ENCODE peak calls at places on chromosome 13, in seven cellular contexts. H is body of pancreas; D is NCI-H748 treated with DMSO at 0.1 percent for 48 hours; O is stimulated activated CD8-positive, alpha-beta memory T cell treated with anti-CD3 and anti-CD28 coated beads, Interleukin-15, amount 100 ng/mL, for 1 hour; Y is PC-9; U is cardiac muscle cell; P is COR-L47. T is an unnamed sample.
A peak's percentile ranks its signal among the peaks of the same experiment; 100 is the strongest.

GRCh38 chr13:113491418-113491883 is 940 bp upstream of the DCUN1D2 start:
- DNase-seq in H (peak; percentile 47), D (peak; percentile 11), O (no peak), Y (no peak), U (peak; percentile 23), P (peak; percentile 34), T (no peak)

GRCh38 chr13:93254775-93255174 is 28.2 kb downstream of the GPC6 start:
- DNase-seq in H (no peak), D (no peak), O (no peak), Y (no peak), U (no peak), P (no peak), T (no peak)

GRCh38 chr13:51638497-51638871 is 54.2 kb downstream of the WDFY2 start:
- DNase-seq in H (no peak), D (no peak), O (no peak), Y (no peak), U (peak; percentile 27), P (no peak), T (no peak)

GRCh38 chr13:107348471-107348870 is 780.5 kb upstream of the ARGLU1 start:
- DNase-seq in H (no peak), D (no peak), O (no peak), Y (no peak), U (peak; percentile 56), P (no peak), T (no peak)

GRCh38 chr13:38394777-38395504 is 45.3 kb downstream of the UFM1 start:
- DNase-seq in H (no peak), D (peak; percentile 15), O (no peak), Y (peak; percentile 43), U (no peak), P (no peak), T (no peak)

GRCh38 chr13:110336681-110337080 is 29.6 kb downstream of the COL4A2 start:
- DNase-seq in H (no peak), D (no peak), O (no peak), Y (no peak), U (no peak), P (no peak), T (no peak)

GRCh38 chr13:45184693-45185092 is 16.2 kb downstream of the KCTD4 start:
- DNase-seq in H (no peak), D (no peak), O (no peak), Y (no peak), U (no peak), P (no peak), T (no peak)

GRCh38 chr13:39688699-39689405 is 33.4 kb downstream of the COG6 start:
- DNase-seq in H (no peak), D (no peak), O (no peak), Y (no peak), U (peak; percentile 52), P (no peak), T (no peak)

GRCh38 chr13:40565282-40566148 is 100.9 kb downstream of the FOXO1 start:
- DNase-seq in H (no peak), D (no peak), O (no peak), Y (no peak), U (no peak), P (no peak), T (no peak)

GRCh38 chr13:35761440-35762252 is 285.2 kb upstream of the MAB21L1 start:
- DNase-seq in H (no peak), D (no peak), O (no peak), Y (no peak), U (no peak), P (no peak), T (no peak)

GRCh38 chr13:72536668-72537399 is 190.6 kb downstream of the MZT1 start:
- DNase-seq in H (peak; percentile 16), D (no peak), O (no peak), Y (no peak), U (peak; percentile 2), P (no peak), T (peak; percentile 84)

GRCh38 chr13:19062801-19063200 is 118.8 kb downstream of the TUBA3C start:
- DNase-seq in H (no peak), D (no peak), O (no peak), Y (no peak), U (no peak), P (no peak), T (no peak)

GRCh38 chr13:63184693-63185092 is 1769.0 kb upstream of the PCDH20 start:
- DNase-seq in H (no peak), D (no peak), O (no peak), Y (no peak), U (peak; percentile 48), P (no peak), T (no peak)

GRCh38 chr13:102846261-102847015 is 606 bp downstream of the ERCC5 start:
- DNase-seq in H (peak; percentile 41), D (peak; percentile 36), O (peak; percentile 17), Y (peak; percentile 39), U (peak; percentile 49), P (no peak), T (peak; percentile 50)

GRCh38 chr13:50208826-50209335 is 193.6 kb downstream of the KCNRG start:
- DNase-seq in H (peak; percentile 15), D (no peak), O (no peak), Y (no peak), U (peak; percentile 92), P (no peak), T (peak; percentile 16)

GRCh38 chr13:33281951-33282595 is 3.5 kb downstream of the STARD13 start:
- DNase-seq in H (no peak), D (no peak), O (no peak), Y (no peak), U (no peak), P (no peak), T (no peak)

GRCh38 chr13:98187862-98188261 is 10.8 kb upstream of the RNF113B start:
- DNase-seq in H (no peak), D (no peak), O (no peak), Y (no peak), U (no peak), P (no peak), T (no peak)

GRCh38 chr13:76707360-76707759 is 178.8 kb downstream of the KCTD12 start:
- DNase-seq in H (no peak), D (no peak), O (no peak), Y (no peak), U (peak; percentile 54), P (no peak), T (no peak)

GRCh38 chr13:98507060-98507797 is 69.7 kb downstream of the STK24 start:
- DNase-seq in H (peak; percentile 78), D (peak; percentile 62), O (no peak), Y (peak; percentile 93), U (peak; percentile 77), P (peak; percentile 79), T (peak; percentile 79)

GRCh38 chr13:48431987-48432615 is 19.2 kb upstream of the LPAR6 start:
- DNase-seq in H (no peak), D (no peak), O (no peak), Y (no peak), U (peak; percentile 54), P (no peak), T (no peak)

GRCh38 chr13:74168263-74168675 is 34.1 kb upstream of the KLF12 start:
- DNase-seq in H (peak; percentile 15), D (no peak), O (no peak), Y (no peak), U (no peak), P (no peak), T (no peak)

GRCh38 chr13:76223565-76223964 is 587.4 kb downstream of the LMO7 start:
- DNase-seq in H (no peak), D (no peak), O (no peak), Y (no peak), U (peak; percentile 5), P (no peak), T (no peak)

GRCh38 chr13:95326695-95327094 is 25.4 kb upstream of the ABCC4 start:
- DNase-seq in H (no peak), D (no peak), O (no peak), Y (no peak), U (no peak), P (no peak), T (no peak)

GRCh38 chr13:41137951-41138350 is 5.3 kb upstream of the KBTBD6 start:
- DNase-seq in H (no peak), D (no peak), O (no peak), Y (no peak), U (peak; percentile 16), P (no peak), T (no peak)

GRCh38 chr13:32426981-32427851 is 714 bp downstream of the N4BP2L1 start:
- DNase-seq in H (peak; percentile 82), D (peak; percentile 73), O (no peak), Y (no peak), U (peak; percentile 22), P (peak; percentile 74), T (peak; percentile 64)

GRCh38 chr13:41352935-41353801 is 42.1 kb downstream of the NAA16 start:
- DNase-seq in H (peak; percentile 24), D (no peak), O (peak; percentile 31), Y (peak; percentile 53), U (peak; percentile 67), P (peak; percentile 12), T (peak; percentile 68)

GRCh38 chr13:32645854-32646253 is 59.6 kb downstream of the PDS5B start:
- DNase-seq in H (no peak), D (no peak), O (no peak), Y (no peak), U (no peak), P (no peak), T (no peak)

GRCh38 chr13:43205421-43205820 is 182.0 kb downstream of the DNAJC15 start:
- DNase-seq in H (no peak), D (no peak), O (no peak), Y (no peak), U (no peak), P (no peak), T (no peak)

GRCh38 chr13:23941216-23941615 is 43.9 kb upstream of the C1QTNF9B start:
- DNase-seq in H (no peak), D (no peak), O (no peak), Y (no peak), U (no peak), P (no peak), T (no peak)

GRCh38 chr13:79187917-79188699 is 217.9 kb downstream of the RBM26 start:
- DNase-seq in H (no peak), D (peak; percentile 8), O (no peak), Y (no peak), U (no peak), P (no peak), T (no peak)

GRCh38 chr13:47036291-47037008 is 139.6 kb upstream of the HTR2A start:
- DNase-seq in H (peak; percentile 5), D (no peak), O (no peak), Y (no peak), U (no peak), P (no peak), T (no peak)

GRCh38 chr13:29551214-29551613 is 44.3 kb downstream of the SLC7A1 start:
- DNase-seq in H (no peak), D (no peak), O (no peak), Y (no peak), U (no peak), P (no peak), T (no peak)

GRCh38 chr13:99605417-99606321 is 104.4 kb downstream of the TM9SF2 start:
- DNase-seq in H (peak; percentile 82), D (no peak), O (no peak), Y (no peak), U (peak; percentile 48), P (peak; percentile 11), T (no peak)

GRCh38 chr13:41458939-41459753 is 1.8 kb downstream of the RGCC start:
- DNase-seq in H (peak; percentile 53), D (peak; percentile 12), O (peak; percentile 49), Y (no peak), U (peak; percentile 70), P (no peak), T (no peak)

GRCh38 chr13:23674795-23675640 is 104.8 kb downstream of the TNFRSF19 start:
- DNase-seq in H (no peak), D (no peak), O (no peak), Y (peak; percentile 64), U (peak; percentile 60), P (no peak), T (no peak)

GRCh38 chr13:77230560-77230959 is 96.3 kb downstream of the MYCBP2 start:
- DNase-seq in H (no peak), D (no peak), O (no peak), Y (no peak), U (no peak), P (no peak), T (no peak)

GRCh38 chr13:29583073-29583785 is 12.3 kb downstream of the SLC7A1 start:
- DNase-seq in H (no peak), D (no peak), O (no peak), Y (peak; percentile 78), U (no peak), P (no peak), T (no peak)

T was measured in G401.